ENCODE peak calls at places on chromosomes 3 and 15, in nine cellular contexts. One of them, this sample, is unnamed.

GRCh38 chr3:58952128-58952917 is 97.5 kb downstream of the CFAP20DC start:
- DNase-seq in WTC11: no peak
- DNase-seq in NCI-H524: no peak
- DNase-seq in tibial artery: no peak
- DNase-seq in NAMALWA: peak
- DNase-seq in stimulated activated CD4-positive, alpha-beta T cell treated with anti-CD3 and anti-CD28 coated beads, Interleukin-2, amount 100 ng/mL, for 4 hours: no peak
- DNase-seq in chondrocyte: no peak
- DNase-seq in GM12891: no peak
- DNase-seq in aorta: no peak
- DNase-seq in this sample: no peak

GRCh38 chr3:49007771-49008528 is 759 bp downstream of the WDR6 start:
- DNase-seq in chondrocyte: no peak
- DNase-seq in tibial artery: peak
- DNase-seq in NCI-H524: peak
- DNase-seq in stimulated activated CD4-positive, alpha-beta T cell treated with anti-CD3 and anti-CD28 coated beads, Interleukin-2, amount 100 ng/mL, for 4 hours: peak
- DNase-seq in NAMALWA: peak
- DNase-seq in WTC11: peak
- DNase-seq in GM12891: peak
- DNase-seq in aorta: peak
- DNase-seq in this sample: peak

GRCh38 chr3:11770105-11770476 is 76.6 kb downstream of the TAMM41 start:
- DNase-seq in NCI-H524: no peak
- DNase-seq in aorta: no peak
- DNase-seq in GM12891: no peak
- DNase-seq in NAMALWA: no peak
- DNase-seq in chondrocyte: no peak
- DNase-seq in WTC11: peak
- DNase-seq in stimulated activated CD4-positive, alpha-beta T cell treated with anti-CD3 and anti-CD28 coated beads, Interleukin-2, amount 100 ng/mL, for 4 hours: no peak
- DNase-seq in tibial artery: no peak
- DNase-seq in this sample: no peak

GRCh38 chr15:68346986-68347385 is 69.4 kb downstream of the FEM1B start:
- DNase-seq in aorta: no peak
- DNase-seq in NCI-H524: no peak
- DNase-seq in tibial artery: no peak
- DNase-seq in chondrocyte: peak
- DNase-seq in WTC11: no peak
- DNase-seq in stimulated activated CD4-positive, alpha-beta T cell treated with anti-CD3 and anti-CD28 coated beads, Interleukin-2, amount 100 ng/mL, for 4 hours: no peak
- DNase-seq in NAMALWA: no peak
- DNase-seq in GM12891: no peak
- DNase-seq in this sample: no peak

GRCh38 chr15:58438956-58439355 is 7.2 kb downstream of the LIPC start:
- DNase-seq in GM12891: no peak
- DNase-seq in stimulated activated CD4-positive, alpha-beta T cell treated with anti-CD3 and anti-CD28 coated beads, Interleukin-2, amount 100 ng/mL, for 4 hours: no peak
- DNase-seq in aorta: no peak
- DNase-seq in tibial artery: no peak
- DNase-seq in NCI-H524: peak
- DNase-seq in WTC11: no peak
- DNase-seq in chondrocyte: no peak
- DNase-seq in NAMALWA: peak
- DNase-seq in this sample: peak

GRCh38 chr3:30641612-30642251 is 35.3 kb downstream of the TGFBR2 start:
- DNase-seq in chondrocyte: no peak
- DNase-seq in aorta: no peak
- DNase-seq in NCI-H524: no peak
- DNase-seq in tibial artery: no peak
- DNase-seq in GM12891: no peak
- DNase-seq in WTC11: no peak
- DNase-seq in stimulated activated CD4-positive, alpha-beta T cell treated with anti-CD3 and anti-CD28 coated beads, Interleukin-2, amount 100 ng/mL, for 4 hours: no peak
- DNase-seq in NAMALWA: no peak
- DNase-seq in this sample: no peak

GRCh38 chr3:156317457-156317856 is 197.1 kb downstream of the KCNAB1 start:
- DNase-seq in GM12891: no peak
- DNase-seq in stimulated activated CD4-positive, alpha-beta T cell treated with anti-CD3 and anti-CD28 coated beads, Interleukin-2, amount 100 ng/mL, for 4 hours: no peak
- DNase-seq in aorta: no peak
- DNase-seq in chondrocyte: no peak
- DNase-seq in tibial artery: no peak
- DNase-seq in NCI-H524: no peak
- DNase-seq in NAMALWA: no peak
- DNase-seq in WTC11: no peak
- DNase-seq in this sample: no peak

GRCh38 chr3:55441499-55441898 is 45.6 kb downstream of the WNT5A start:
- DNase-seq in NAMALWA: no peak
- DNase-seq in WTC11: no peak
- DNase-seq in tibial artery: no peak
- DNase-seq in aorta: no peak
- DNase-seq in chondrocyte: no peak
- DNase-seq in GM12891: no peak
- DNase-seq in NCI-H524: no peak
- DNase-seq in stimulated activated CD4-positive, alpha-beta T cell treated with anti-CD3 and anti-CD28 coated beads, Interleukin-2, amount 100 ng/mL, for 4 hours: no peak
- DNase-seq in this sample: no peak

GRCh38 chr15:34147371-34148140 is 45.7 kb downstream of the PGBD4 start:
- DNase-seq in WTC11: no peak
- DNase-seq in stimulated activated CD4-positive, alpha-beta T cell treated with anti-CD3 and anti-CD28 coated beads, Interleukin-2, amount 100 ng/mL, for 4 hours: no peak
- DNase-seq in GM12891: no peak
- DNase-seq in tibial artery: no peak
- DNase-seq in chondrocyte: no peak
- DNase-seq in NAMALWA: no peak
- DNase-seq in NCI-H524: no peak
- DNase-seq in aorta: no peak
- DNase-seq in this sample: no peak

GRCh38 chr15:57227899-57228298 is 148.4 kb upstream of the CGNL1 start:
- DNase-seq in aorta: no peak
- DNase-seq in tibial artery: no peak
- DNase-seq in GM12891: no peak
- DNase-seq in NAMALWA: no peak
- DNase-seq in stimulated activated CD4-positive, alpha-beta T cell treated with anti-CD3 and anti-CD28 coated beads, Interleukin-2, amount 100 ng/mL, for 4 hours: no peak
- DNase-seq in chondrocyte: no peak
- DNase-seq in WTC11: no peak
- DNase-seq in NCI-H524: no peak
- DNase-seq in this sample: no peak

GRCh38 chr15:56086566-56086965 is 93.2 kb upstream of the NEDD4 start:
- DNase-seq in tibial artery: no peak
- DNase-seq in WTC11: no peak
- DNase-seq in aorta: no peak
- DNase-seq in NCI-H524: no peak
- DNase-seq in GM12891: no peak
- DNase-seq in chondrocyte: no peak
- DNase-seq in NAMALWA: no peak
- DNase-seq in stimulated activated CD4-positive, alpha-beta T cell treated with anti-CD3 and anti-CD28 coated beads, Interleukin-2, amount 100 ng/mL, for 4 hours: no peak
- DNase-seq in this sample: no peak

GRCh38 chr3:81530180-81530939 is 231.1 kb downstream of the GBE1 start:
- DNase-seq in aorta: no peak
- DNase-seq in GM12891: no peak
- DNase-seq in tibial artery: no peak
- DNase-seq in NCI-H524: no peak
- DNase-seq in WTC11: no peak
- DNase-seq in stimulated activated CD4-positive, alpha-beta T cell treated with anti-CD3 and anti-CD28 coated beads, Interleukin-2, amount 100 ng/mL, for 4 hours: no peak
- DNase-seq in NAMALWA: no peak
- DNase-seq in chondrocyte: no peak
- DNase-seq in this sample: no peak

GRCh38 chr3:64072111-64072510 is 48.8 kb upstream of the PSMD6 start:
- DNase-seq in NAMALWA: no peak
- DNase-seq in aorta: no peak
- DNase-seq in tibial artery: no peak
- DNase-seq in chondrocyte: no peak
- DNase-seq in GM12891: no peak
- DNase-seq in NCI-H524: no peak
- DNase-seq in WTC11: no peak
- DNase-seq in stimulated activated CD4-positive, alpha-beta T cell treated with anti-CD3 and anti-CD28 coated beads, Interleukin-2, amount 100 ng/mL, for 4 hours: no peak
- DNase-seq in this sample: no peak

GRCh38 chr3:72347819-72348319 is 500.4 kb downstream of the SHQ1 start:
- DNase-seq in tibial artery: peak
- DNase-seq in aorta: peak
- DNase-seq in WTC11: peak
- DNase-seq in NAMALWA: no peak
- DNase-seq in GM12891: no peak
- DNase-seq in stimulated activated CD4-positive, alpha-beta T cell treated with anti-CD3 and anti-CD28 coated beads, Interleukin-2, amount 100 ng/mL, for 4 hours: peak
- DNase-seq in chondrocyte: peak
- DNase-seq in NCI-H524: no peak
- DNase-seq in this sample: no peak

GRCh38 chr3:154818676-154819255 is 261.4 kb upstream of the MME start:
- DNase-seq in stimulated activated CD4-positive, alpha-beta T cell treated with anti-CD3 and anti-CD28 coated beads, Interleukin-2, amount 100 ng/mL, for 4 hours: no peak
- DNase-seq in tibial artery: no peak
- DNase-seq in WTC11: no peak
- DNase-seq in aorta: no peak
- DNase-seq in GM12891: no peak
- DNase-seq in chondrocyte: no peak
- DNase-seq in NAMALWA: no peak
- DNase-seq in NCI-H524: no peak
- DNase-seq in this sample: no peak

GRCh38 chr15:78461171-78461881 is 23.3 kb downstream of the IREB2 start:
- DNase-seq in chondrocyte: no peak
- DNase-seq in tibial artery: no peak
- DNase-seq in WTC11: no peak
- DNase-seq in stimulated activated CD4-positive, alpha-beta T cell treated with anti-CD3 and anti-CD28 coated beads, Interleukin-2, amount 100 ng/mL, for 4 hours: no peak
- DNase-seq in GM12891: no peak
- DNase-seq in aorta: no peak
- DNase-seq in NAMALWA: peak
- DNase-seq in NCI-H524: no peak
- DNase-seq in this sample: no peak

GRCh38 chr3:158105710-158106438 is at the start of gene SHOX2:
- DNase-seq in stimulated activated CD4-positive, alpha-beta T cell treated with anti-CD3 and anti-CD28 coated beads, Interleukin-2, amount 100 ng/mL, for 4 hours: no peak
- DNase-seq in tibial artery: peak
- DNase-seq in chondrocyte: no peak
- DNase-seq in WTC11: peak
- DNase-seq in aorta: peak
- DNase-seq in NAMALWA: no peak
- DNase-seq in NCI-H524: peak
- DNase-seq in GM12891: no peak
- DNase-seq in this sample: peak

GRCh38 chr3:1775321-1775720 is 323.3 kb upstream of the CNTN4 start:
- DNase-seq in chondrocyte: no peak
- DNase-seq in tibial artery: no peak
- DNase-seq in WTC11: no peak
- DNase-seq in aorta: no peak
- DNase-seq in GM12891: no peak
- DNase-seq in NAMALWA: no peak
- DNase-seq in stimulated activated CD4-positive, alpha-beta T cell treated with anti-CD3 and anti-CD28 coated beads, Interleukin-2, amount 100 ng/mL, for 4 hours: no peak
- DNase-seq in NCI-H524: no peak
- DNase-seq in this sample: no peak

GRCh38 chr15:28012231-28012630 is 86.9 kb downstream of the OCA2 start:
- DNase-seq in NCI-H524: no peak
- DNase-seq in GM12891: no peak
- DNase-seq in stimulated activated CD4-positive, alpha-beta T cell treated with anti-CD3 and anti-CD28 coated beads, Interleukin-2, amount 100 ng/mL, for 4 hours: no peak
- DNase-seq in WTC11: no peak
- DNase-seq in aorta: no peak
- DNase-seq in NAMALWA: no peak
- DNase-seq in tibial artery: no peak
- DNase-seq in chondrocyte: no peak
- DNase-seq in this sample: no peak

GRCh38 chr15:77069521-77070121 is 1.3 kb downstream of the TSPAN3 start:
- DNase-seq in NCI-H524: peak
- DNase-seq in stimulated activated CD4-positive, alpha-beta T cell treated with anti-CD3 and anti-CD28 coated beads, Interleukin-2, amount 100 ng/mL, for 4 hours: no peak
- DNase-seq in GM12891: no peak
- DNase-seq in chondrocyte: no peak
- DNase-seq in aorta: no peak
- DNase-seq in tibial artery: no peak
- DNase-seq in WTC11: no peak
- DNase-seq in NAMALWA: peak
- DNase-seq in this sample: no peak

GRCh38 chr15:29472901-29473423 is 203.3 kb upstream of the NSMCE3 start:
- DNase-seq in tibial artery: no peak
- DNase-seq in NCI-H524: no peak
- DNase-seq in WTC11: no peak
- DNase-seq in GM12891: no peak
- DNase-seq in NAMALWA: no peak
- DNase-seq in chondrocyte: no peak
- DNase-seq in aorta: no peak
- DNase-seq in stimulated activated CD4-positive, alpha-beta T cell treated with anti-CD3 and anti-CD28 coated beads, Interleukin-2, amount 100 ng/mL, for 4 hours: no peak
- DNase-seq in this sample: no peak

GRCh38 chr3:12496453-12496761 is 12.1 kb downstream of the TSEN2 start:
- DNase-seq in chondrocyte: no peak
- DNase-seq in tibial artery: no peak
- DNase-seq in NAMALWA: no peak
- DNase-seq in stimulated activated CD4-positive, alpha-beta T cell treated with anti-CD3 and anti-CD28 coated beads, Interleukin-2, amount 100 ng/mL, for 4 hours: no peak
- DNase-seq in aorta: no peak
- DNase-seq in GM12891: no peak
- DNase-seq in NCI-H524: no peak
- DNase-seq in WTC11: no peak
- DNase-seq in this sample: no peak

GRCh38 chr3:189772584-189772983 is 141.4 kb downstream of the TP63 start:
- DNase-seq in GM12891: no peak
- DNase-seq in tibial artery: no peak
- DNase-seq in NAMALWA: no peak
- DNase-seq in aorta: no peak
- DNase-seq in WTC11: no peak
- DNase-seq in stimulated activated CD4-positive, alpha-beta T cell treated with anti-CD3 and anti-CD28 coated beads, Interleukin-2, amount 100 ng/mL, for 4 hours: no peak
- DNase-seq in chondrocyte: no peak
- DNase-seq in NCI-H524: no peak
- DNase-seq in this sample: no peak

GRCh38 chr3:71265365-71265935 is 318.1 kb downstream of the FOXP1 start:
- DNase-seq in GM12891: no peak
- DNase-seq in aorta: no peak
- DNase-seq in chondrocyte: no peak
- DNase-seq in WTC11: no peak
- DNase-seq in NCI-H524: no peak
- DNase-seq in tibial artery: no peak
- DNase-seq in stimulated activated CD4-positive, alpha-beta T cell treated with anti-CD3 and anti-CD28 coated beads, Interleukin-2, amount 100 ng/mL, for 4 hours: no peak
- DNase-seq in NAMALWA: no peak
- DNase-seq in this sample: no peak

GRCh38 chr15:85168642-85169173 is 187.1 kb downstream of the PDE8A start:
- DNase-seq in stimulated activated CD4-positive, alpha-beta T cell treated with anti-CD3 and anti-CD28 coated beads, Interleukin-2, amount 100 ng/mL, for 4 hours: peak
- DNase-seq in WTC11: peak
- DNase-seq in chondrocyte: no peak
- DNase-seq in NCI-H524: peak
- DNase-seq in NAMALWA: peak
- DNase-seq in tibial artery: no peak
- DNase-seq in GM12891: peak
- DNase-seq in aorta: no peak
- DNase-seq in this sample: peak

GRCh38 chr15:38709196-38709595 is 144.6 kb upstream of the RASGRP1 start:
- DNase-seq in WTC11: no peak
- DNase-seq in NCI-H524: no peak
- DNase-seq in stimulated activated CD4-positive, alpha-beta T cell treated with anti-CD3 and anti-CD28 coated beads, Interleukin-2, amount 100 ng/mL, for 4 hours: no peak
- DNase-seq in NAMALWA: no peak
- DNase-seq in tibial artery: no peak
- DNase-seq in aorta: no peak
- DNase-seq in GM12891: no peak
- DNase-seq in chondrocyte: no peak
- DNase-seq in this sample: no peak

GRCh38 chr3:70861234-70861633 is 548.8 kb upstream of the MDFIC2 start:
- DNase-seq in WTC11: no peak
- DNase-seq in stimulated activated CD4-positive, alpha-beta T cell treated with anti-CD3 and anti-CD28 coated beads, Interleukin-2, amount 100 ng/mL, for 4 hours: no peak
- DNase-seq in GM12891: no peak
- DNase-seq in NCI-H524: no peak
- DNase-seq in aorta: no peak
- DNase-seq in chondrocyte: no peak
- DNase-seq in NAMALWA: no peak
- DNase-seq in tibial artery: no peak
- DNase-seq in this sample: no peak

GRCh38 chr15:26842391-26842790 is 24.5 kb upstream of the GABRA5 start:
- DNase-seq in WTC11: peak
- DNase-seq in chondrocyte: no peak
- DNase-seq in NAMALWA: no peak
- DNase-seq in aorta: no peak
- DNase-seq in NCI-H524: no peak
- DNase-seq in tibial artery: no peak
- DNase-seq in GM12891: no peak
- DNase-seq in stimulated activated CD4-positive, alpha-beta T cell treated with anti-CD3 and anti-CD28 coated beads, Interleukin-2, amount 100 ng/mL, for 4 hours: no peak
- DNase-seq in this sample: no peak

GRCh38 chr3:123385072-123385471 is 63.8 kb downstream of the ADCY5 start:
- DNase-seq in stimulated activated CD4-positive, alpha-beta T cell treated with anti-CD3 and anti-CD28 coated beads, Interleukin-2, amount 100 ng/mL, for 4 hours: no peak
- DNase-seq in GM12891: no peak
- DNase-seq in NCI-H524: no peak
- DNase-seq in aorta: peak
- DNase-seq in tibial artery: peak
- DNase-seq in NAMALWA: no peak
- DNase-seq in WTC11: no peak
- DNase-seq in chondrocyte: no peak
- DNase-seq in this sample: no peak

GRCh38 chr15:82999905-83000671 is 11.4 kb downstream of the C15orf40 start:
- DNase-seq in WTC11: peak
- DNase-seq in tibial artery: no peak
- DNase-seq in chondrocyte: no peak
- DNase-seq in NCI-H524: peak
- DNase-seq in GM12891: peak
- DNase-seq in stimulated activated CD4-positive, alpha-beta T cell treated with anti-CD3 and anti-CD28 coated beads, Interleukin-2, amount 100 ng/mL, for 4 hours: peak
- DNase-seq in aorta: no peak
- DNase-seq in NAMALWA: peak
- DNase-seq in this sample: peak

GRCh38 chr3:157201648-157202278 is 41.8 kb upstream of the CCNL1 start:
- DNase-seq in NAMALWA: peak
- DNase-seq in NCI-H524: peak
- DNase-seq in stimulated activated CD4-positive, alpha-beta T cell treated with anti-CD3 and anti-CD28 coated beads, Interleukin-2, amount 100 ng/mL, for 4 hours: no peak
- DNase-seq in tibial artery: no peak
- DNase-seq in GM12891: peak
- DNase-seq in WTC11: no peak
- DNase-seq in aorta: no peak
- DNase-seq in chondrocyte: no peak
- DNase-seq in this sample: peak

This sample was measured in GM13976.